ENCODE peak calls at places on chromosome 20, in five cellular contexts. E is endodermal cell, I is AG04450, F is H7, K is body of pancreas. G is an unnamed sample.

GRCh38 chr20:18857640-18858039 is 44.1 kb downstream of the SCP2D1 start:
- DNase-seq in E (no peak), I (no peak), F (no peak), K (no peak), G (no peak)

GRCh38 chr20:23160536-23161243 is 74.6 kb upstream of the CD93 start:
- DNase-seq in E (peak; percentile 62), I (no peak), F (no peak), K (no peak), G (no peak)

GRCh38 chr20:62732766-62733165 is 24.1 kb downstream of the NTSR1 start:
- DNase-seq in E (no peak), I (no peak), F (no peak), K (no peak), G (peak; percentile 3)

GRCh38 chr20:19047040-19047950 is 165.1 kb upstream of the SLC24A3 start:
- DNase-seq in E (no peak), I (no peak), F (no peak), K (peak; percentile 13), G (no peak)

GRCh38 chr20:63625771-63626423 is 1.0 kb downstream of the GMEB2 start:
- DNase-seq in E (peak; percentile 68), I (no peak), F (peak; percentile 69), K (no peak), G (peak; percentile 48)

GRCh38 chr20:32366380-32366779 is 8.2 kb downstream of the ASXL1 start:
- DNase-seq in E (no peak), I (no peak), F (no peak), K (no peak), G (no peak)

GRCh38 chr20:62104791-62105345 is 17.4 kb upstream of the LSM14B start:
- DNase-seq in E (no peak), I (no peak), F (peak; percentile 74), K (no peak), G (no peak)

GRCh38 chr20:2207770-2208097 is 88.1 kb upstream of the TGM3 start:
- DNase-seq in E (no peak), I (no peak), F (no peak), K (no peak), G (no peak)

GRCh38 chr20:38692436-38693411 is 31.6 kb upstream of the SLC32A1 start:
- DNase-seq in E (peak; percentile 97), I (peak; percentile 29), F (peak; percentile 78), K (peak; percentile 30), G (peak; percentile 32)

GRCh38 chr20:44134897-44135810 is 51.8 kb downstream of the JPH2 start:
- DNase-seq in E (no peak), I (no peak), F (no peak), K (no peak), G (no peak)

GRCh38 chr20:53999077-53999476 is 71.3 kb downstream of the BCAS1 start:
- DNase-seq in E (no peak), I (no peak), F (no peak), K (no peak), G (no peak)

GRCh38 chr20:44405246-44405645 is 49.7 kb downstream of the HNF4A start:
- DNase-seq in E (no peak), I (no peak), F (peak; percentile 42), K (no peak), G (no peak)

GRCh38 chr20:48787861-48788375 is 39.9 kb downstream of the PREX1 start:
- DNase-seq in E (no peak), I (no peak), F (no peak), K (peak; percentile 21), G (no peak)

GRCh38 chr20:22320245-22320915 is 264.0 kb downstream of the FOXA2 start:
- DNase-seq in E (no peak), I (no peak), F (no peak), K (no peak), G (no peak)

GRCh38 chr20:48846516-48847492 is 19.0 kb upstream of the PREX1 start:
- DNase-seq in E (peak; percentile 88), I (no peak), F (peak; percentile 66), K (no peak), G (no peak)

GRCh38 chr20:32752458-32753250 is 9.4 kb upstream of the COMMD7 start:
- DNase-seq in E (peak; percentile 59), I (peak; percentile 26), F (no peak), K (no peak), G (no peak)

GRCh38 chr20:6959900-6960312 is 192.4 kb downstream of the BMP2 start:
- DNase-seq in E (no peak), I (no peak), F (no peak), K (no peak), G (no peak)

GRCh38 chr20:62899633-62900051 is 26.7 kb downstream of the DIDO1 start:
- DNase-seq in E (peak; percentile 73), I (no peak), F (peak; percentile 84), K (no peak), G (peak; percentile 47)

GRCh38 chr20:5434116-5434515 is 117.4 kb upstream of the PROKR2 start:
- DNase-seq in E (no peak), I (no peak), F (no peak), K (no peak), G (no peak)

GRCh38 chr20:34525342-34525708 is 9.1 kb downstream of the DYNLRB1 start:
- DNase-seq in E (no peak), I (no peak), F (no peak), K (no peak), G (no peak)

GRCh38 chr20:34525709-34526416 is 9.6 kb downstream of the DYNLRB1 start:
- DNase-seq in E (no peak), I (peak; percentile 99), F (peak; percentile 20), K (peak; percentile 90), G (peak; percentile 96)

GRCh38 chr20:34527016-34527415 is 10.8 kb downstream of the DYNLRB1 start:
- DNase-seq in E (no peak), I (no peak), F (no peak), K (no peak), G (no peak)

GRCh38 chr20:34524426-34524825 is 8.2 kb downstream of the DYNLRB1 start:
- DNase-seq in E (no peak), I (no peak), F (no peak), K (no peak), G (no peak)

GRCh38 chr20:34526466-34526865 is 10.2 kb downstream of the DYNLRB1 start:
- DNase-seq in E (no peak), I (no peak), F (no peak), K (no peak), G (peak; percentile 55)
- H3K4me3 ChIP-seq in E (no peak overlapping the region), I (no peak overlapping the region), F (no peak overlapping the region), K (no peak overlapping the region), G (no peak overlapping the region)

GRCh38 chr20:10448270-10449156 is 13.4 kb downstream of the SLX4IP start:
- DNase-seq in E (peak; percentile 60), I (no peak), F (peak; percentile 14), K (no peak), G (no peak)

GRCh38 chr20:10443936-10444335 is 8.8 kb downstream of the SLX4IP start:
- DNase-seq in E (no peak), I (no peak), F (no peak), K (no peak), G (no peak)

GRCh38 chr20:10445758-10446157 is 10.7 kb downstream of the SLX4IP start:
- DNase-seq in E (no peak), I (no peak), F (no peak), K (no peak), G (no peak)

GRCh38 chr20:10449270-10449669 is 14.2 kb downstream of the SLX4IP start:
- DNase-seq in E (no peak), I (no peak), F (no peak), K (no peak), G (no peak)

DNA sequence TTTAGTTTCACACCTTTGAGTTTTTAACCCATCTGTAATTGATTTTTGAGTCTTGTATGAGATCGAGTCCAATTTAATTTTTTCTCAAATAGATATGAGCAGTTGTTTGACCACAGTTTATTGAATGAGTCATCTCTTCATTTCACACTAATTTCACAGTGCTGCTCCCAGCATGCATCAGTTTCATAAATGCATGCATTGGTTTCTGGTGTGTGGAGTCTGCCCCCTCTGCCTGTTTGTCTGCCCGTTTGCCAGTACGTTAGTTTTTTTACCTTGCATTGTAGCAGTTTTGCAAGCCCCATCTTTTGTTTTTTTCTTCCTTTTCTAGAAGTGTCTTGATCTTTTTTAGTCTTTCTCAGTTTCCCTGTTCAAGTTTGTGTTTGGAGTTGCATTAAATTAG is 11.9 kb downstream of the SLX4IP start:
- DNase-seq in E (no peak), I (peak; percentile 42), F (no peak), K (no peak), G (no peak)
- H3K4me3 ChIP-seq in E (no peak overlapping the region), I (peak overlapping the region; percentile 31), F (no peak overlapping the region), K (no peak overlapping the region), G (no peak overlapping the region)

GRCh38 chr20:15220009-15220656 is 882.7 kb upstream of the FLRT3 start:
- DNase-seq in E (no peak), I (no peak), F (no peak), K (no peak), G (no peak)
- H3K4me3 ChIP-seq in E (no peak overlapping the region), I (no peak overlapping the region), F (no peak overlapping the region), K (no peak overlapping the region), G (no peak overlapping the region)

GRCh38 chr20:35487479-35487878 is 32.1 kb downstream of the CEP250 start:
- DNase-seq in E (no peak), I (no peak), F (no peak), K (no peak), G (no peak)
- H3K4me3 ChIP-seq in E (no peak overlapping the region), I (no peak overlapping the region), F (no peak overlapping the region), K (no peak overlapping the region), G (no peak overlapping the region)

GRCh38 chr20:34268851-34269668 is 27.8 kb downstream of the ASIP start:
- DNase-seq in E (peak; percentile 82), I (no peak), F (peak; percentile 77), K (peak; percentile 15), G (no peak)
- H3K4me3 ChIP-seq in E (no peak overlapping the region), I (peak overlapping the region; percentile 50), F (peak overlapping the region; percentile 34), K (no peak overlapping the region), G (peak overlapping the region; percentile 19)

G was measured in adrenal gland.